ENCODE peak calls at places on chromosomes 7 and 10, in five cellular contexts. P is body of pancreas, S is aorta, K is fibroblast of pulmonary artery, R is IMR-90. N is an unnamed sample.

GRCh38 chr7:46220066-46220630 is 299.1 kb upstream of the IGFBP3 start:
- DNase-seq in P (no peak), S (no peak), K (no peak), R (peak; percentile 23), N (no peak)

GRCh38 chr7:149027055-149027454 is 1.2 kb downstream of the PDIA4 start:
- DNase-seq in P (no peak), S (no peak), K (no peak), R (no peak), N (no peak)

GRCh38 chr10:126235091-126235978 is 152.9 kb downstream of the ADAM12 start:
- DNase-seq in P (no peak), S (no peak), K (no peak), R (no peak), N (no peak)

GRCh38 chr7:43302211-43302711 is 189.8 kb downstream of the HECW1 start:
- DNase-seq in P (no peak), S (no peak), K (peak; percentile 7), R (peak; percentile 49), N (no peak)

GRCh38 chr7:6258440-6259182 is 13.8 kb downstream of the CYTH3 start:
- DNase-seq in P (no peak), S (no peak), K (peak; percentile 94), R (peak; percentile 79), N (no peak)

GRCh38 chr10:114458955-114459354 is 54.7 kb upstream of the AFAP1L2 start:
- DNase-seq in P (peak; percentile 68), S (no peak), K (peak; percentile 26), R (peak; percentile 4), N (peak; percentile 37)

GRCh38 chr10:96740579-96741281 is 20.4 kb upstream of the PIK3AP1 start:
- DNase-seq in P (no peak), S (peak; percentile 79), K (peak; percentile 10), R (no peak), N (peak; percentile 84)

GRCh38 chr7:50534690-50535290 is 30.4 kb downstream of the DDC start:
- DNase-seq in P (no peak), S (no peak), K (peak; percentile 99), R (peak; percentile 100), N (no peak)

GRCh38 chr7:28347462-28347861 is 64.9 kb upstream of the CREB5 start:
- DNase-seq in P (no peak), S (no peak), K (peak; percentile 43), R (peak; percentile 86), N (no peak)

GRCh38 chr7:79352323-79352722 is 101.1 kb downstream of the MAGI2 start:
- DNase-seq in P (no peak), S (no peak), K (peak; percentile 6), R (peak; percentile 58), N (no peak)

GRCh38 chr7:73899731-73900142 is 38.8 kb downstream of the TMEM270 start:
- DNase-seq in P (no peak), S (peak; percentile 97), K (peak; percentile 35), R (peak; percentile 77), N (no peak)

GRCh38 chr10:18968196-18968595 is 80.4 kb upstream of the MALRD1 start:
- DNase-seq in P (no peak), S (no peak), K (no peak), R (no peak), N (no peak)

GRCh38 chr7:34373940-34374339 is 284.1 kb upstream of the NPSR1 start:
- DNase-seq in P (no peak), S (no peak), K (no peak), R (no peak), N (no peak)

GRCh38 chr7:155533827-155534690 is 12.3 kb downstream of the CNPY1 start:
- DNase-seq in P (no peak), S (peak; percentile 76), K (peak; percentile 8), R (no peak), N (no peak)

GRCh38 chr10:95783741-95784140 is 27.8 kb downstream of the ENTPD1 start:
- DNase-seq in P (no peak), S (no peak), K (no peak), R (no peak), N (no peak)

GRCh38 chr7:23864984-23865383 is 155.0 kb downstream of the STK31 start:
- DNase-seq in P (no peak), S (no peak), K (peak; percentile 86), R (peak; percentile 43), N (no peak)

GRCh38 chr7:6147627-6148026 is 116.5 kb downstream of the ANKRD61 start:
- DNase-seq in P (no peak), S (no peak), K (no peak), R (no peak), N (no peak)

GRCh38 chr7:30998180-30998579 is 34.4 kb downstream of the GHRHR start:
- DNase-seq in P (no peak), S (peak; percentile 64), K (no peak), R (no peak), N (no peak)

GRCh38 chr10:3081383-3081981 is 14.1 kb downstream of the PFKP start:
- DNase-seq in P (no peak), S (no peak), K (no peak), R (no peak), N (no peak)

GRCh38 chr10:128879441-128880175 is 587.4 kb upstream of the MGMT start:
- DNase-seq in P (no peak), S (no peak), K (no peak), R (no peak), N (no peak)

GRCh38 chr10:119408969-119409371 is 133.5 kb downstream of the RGS10 start:
- DNase-seq in P (no peak), S (no peak), K (peak; percentile 38), R (peak; percentile 60), N (no peak)

GRCh38 chr10:43863859-43864591 is 215.3 kb upstream of the ZNF32 start:
- DNase-seq in P (no peak), S (no peak), K (peak; percentile 90), R (peak; percentile 85), N (no peak)

GRCh38 chr10:118668228-118668952 is 72.9 kb upstream of the PRLHR start:
- DNase-seq in P (no peak), S (no peak), K (no peak), R (no peak), N (no peak)

GRCh38 chr10:52213511-52213831 is 100.6 kb upstream of the DKK1 start:
- DNase-seq in P (peak; percentile 27), S (no peak), K (peak; percentile 62), R (peak; percentile 75), N (no peak)

GRCh38 chr7:91181949-91182348 is 82.3 kb upstream of the FZD1 start:
- DNase-seq in P (no peak), S (no peak), K (no peak), R (peak; percentile 32), N (no peak)

GRCh38 chr7:128373588-128373987 is 12.1 kb upstream of the PRRT4 start:
- DNase-seq in P (no peak), S (no peak), K (no peak), R (no peak), N (no peak)

GRCh38 chr10:121168513-121169216 is 317.5 kb downstream of the WDR11 start:
- DNase-seq in P (no peak), S (no peak), K (no peak), R (no peak), N (no peak)

GRCh38 chr10:11713186-11713743 is 28.9 kb upstream of the ECHDC3 start:
- DNase-seq in P (no peak), S (no peak), K (peak; percentile 92), R (peak; percentile 32), N (no peak)

GRCh38 chr10:77592946-77593636 is 44.5 kb downstream of the KCNMA1 start:
- DNase-seq in P (no peak), S (peak; percentile 81), K (peak; percentile 71), R (peak; percentile 97), N (no peak)